ENCODE peak calls at places on chromosomes 16 and 17, in ten cellular contexts. Q is GF-D8; K is NCI-H1092; U is head of caudate nucleus; F is stimulated activated CD4-positive, alpha-beta T cell treated with anti-CD3 and anti-CD28 coated beads, Interleukin-1b, Interleukin-23, amount 100 ng/mL, for 1 hour; R is activated T-cell treated with anti-CD3 and anti-CD28 coated beads for 4 hours; M is iris pigment epithelial cell; D is body of pancreas; Z is GM23338; J is brain microvascular endothelial cell. B is an unnamed sample.

GRCh38 chr17:75552425-75552824 is 26.9 kb downstream of the LLGL2 start:
- DNase-seq in J (no peak), K (no peak), M (no peak), Q (no peak), D (no peak), R (no peak), Z (no peak), U (no peak), F (no peak), B (no peak)

GRCh38 chr16:81778861-81779539 is at the start of gene PLCG2:
- DNase-seq in F (no peak), M (peak; percentile 36), J (peak; percentile 19), Q (peak; percentile 23), K (no peak), U (peak; percentile 78), Z (peak; percentile 85), R (peak; percentile 44), D (peak; percentile 72), B (peak; percentile 85)

GRCh38 chr17:28317965-28318758 is 838 bp upstream of the TMEM97 start:
- DNase-seq in Q (no peak), J (no peak), D (no peak), M (peak; percentile 9), K (no peak), R (no peak), F (no peak), U (no peak), Z (peak; percentile 50), B (peak; percentile 17)

GRCh38 chr16:78689031-78689430 is 589.6 kb downstream of the WWOX start:
- DNase-seq in M (no peak), Q (no peak), J (peak; percentile 16), F (no peak), D (no peak), U (no peak), Z (no peak), K (no peak), R (no peak), B (no peak)

GRCh38 chr17:64741924-64742670 is 80.0 kb upstream of the SMURF2 start:
- DNase-seq in D (peak; percentile 29), Z (peak; percentile 42), F (no peak), M (no peak), K (no peak), R (no peak), Q (no peak), U (no peak), J (no peak), B (peak; percentile 46)

GRCh38 chr16:16857603-16858283 is 478.8 kb downstream of the NPIPA7 start:
- DNase-seq in D (no peak), Z (no peak), Q (no peak), K (peak; percentile 2), J (no peak), M (no peak), R (no peak), U (no peak), F (no peak), B (peak; percentile 85)

GRCh38 chr17:48715496-48716399 is 6.6 kb downstream of the PRAC1 start:
- DNase-seq in D (no peak), Z (no peak), Q (no peak), R (no peak), U (no peak), J (no peak), M (no peak), K (no peak), F (no peak), B (no peak)

GRCh38 chr17:74427048-74427762 is 4.7 kb upstream of the GPRC5C start:
- DNase-seq in R (no peak), U (no peak), D (peak; percentile 86), K (no peak), F (no peak), Z (peak; percentile 36), M (no peak), Q (no peak), J (no peak), B (no peak)

GRCh38 chr16:81204794-81205680 is 33.5 kb upstream of the BCO1 start:
- DNase-seq in U (no peak), D (peak; percentile 9), Q (no peak), R (peak; percentile 40), F (no peak), Z (peak; percentile 68), M (peak; percentile 66), K (no peak), J (peak; percentile 33), B (peak; percentile 30)

GRCh38 chr17:31690118-31690517 is 168.9 kb downstream of the COPRS start:
- DNase-seq in R (no peak), D (no peak), Q (no peak), Z (no peak), K (no peak), U (no peak), M (peak; percentile 17), F (no peak), J (no peak), B (no peak)

GRCh38 chr17:31674717-31675349 is 184.2 kb downstream of the COPRS start:
- DNase-seq in R (no peak), J (peak; percentile 63), Z (no peak), D (no peak), K (no peak), F (no peak), Q (no peak), M (peak; percentile 82), U (no peak), B (peak; percentile 75)

GRCh38 chr17:76107507-76107906 is 3.9 kb upstream of the EXOC7 start:
- DNase-seq in M (no peak), D (no peak), R (no peak), J (no peak), Z (no peak), U (no peak), K (no peak), F (no peak), Q (no peak), B (no peak)

GRCh38 chr17:64073771-64074703 is 53.6 kb upstream of the ICAM2 start:
- DNase-seq in M (no peak), D (no peak), R (no peak), K (no peak), J (no peak), Q (peak; percentile 22), U (no peak), Z (no peak), F (no peak), B (no peak)

GRCh38 chr16:88782454-88783390 is 2.3 kb downstream of the PIEZO1 start:
- DNase-seq in M (peak; percentile 77), R (peak; percentile 65), U (no peak), Q (no peak), J (peak; percentile 47), F (no peak), D (no peak), Z (no peak), K (no peak), B (peak; percentile 82)

GRCh38 chr16:610513-611381 is 20.0 kb upstream of the WFIKKN1 start:
- DNase-seq in R (peak; percentile 42), Q (no peak), Z (peak; percentile 88), M (no peak), F (no peak), J (no peak), U (peak; percentile 85), K (no peak), D (peak; percentile 79), B (peak; percentile 86)

GRCh38 chr16:50248845-50249244 is 17.5 kb upstream of the ADCY7 start:
- DNase-seq in F (no peak), Z (peak; percentile 37), M (no peak), R (no peak), Q (no peak), D (no peak), K (no peak), U (no peak), J (no peak), B (no peak)

GRCh38 chr16:16150117-16150877 is 73.0 kb downstream of the ABCC6 start:
- DNase-seq in Z (peak; percentile 28), R (no peak), U (peak; percentile 84), J (peak; percentile 16), K (peak; percentile 89), Q (no peak), F (no peak), D (peak; percentile 82), M (no peak), B (no peak)

GRCh38 chr17:68344701-68345136 is 53.4 kb downstream of the ARSG start:
- DNase-seq in R (peak; percentile 31), Z (no peak), M (no peak), D (no peak), J (no peak), U (no peak), F (no peak), K (no peak), Q (peak; percentile 86), B (peak; percentile 45)